ENCODE peak calls at places on chromosomes 1 and 21, in four cellular contexts. A is cardiac muscle cell, B is SW480, D is fibroblast of the aortic adventitia. G is an unnamed sample.

GRCh38 chr1:7290971-7291970 is 479.8 kb upstream of the VAMP3 start:
- DNase-seq in A (peak), D (peak), B (no peak), G (peak)

GRCh38 chr1:158019177-158019868 is 25.9 kb downstream of the KIRREL1 start:
- DNase-seq in A (peak), D (peak), B (peak), G (peak)

GRCh38 chr21:42453301-42454220 is 42.5 kb downstream of the RSPH1 start:
- DNase-seq in A (no peak), D (no peak), B (no peak), G (no peak)

GRCh38 chr1:68339505-68339904 is 107.2 kb upstream of the WLS start:
- DNase-seq in D (peak), B (no peak), A (peak), G (no peak)

GRCh38 chr1:41400235-41400634 is 39.0 kb downstream of the FOXO6 start:
- DNase-seq in A (peak), B (no peak), D (no peak), G (no peak)

GRCh38 chr1:186793582-186793927 is 35.2 kb upstream of the PLA2G4A start:
- DNase-seq in D (no peak), A (no peak), B (no peak), G (no peak)

GRCh38 chr1:52534928-52535764 is 17.7 kb downstream of the TUT4 start:
- DNase-seq in A (no peak), D (peak), B (no peak), G (no peak)

GRCh38 chr1:208003241-208003640 is 92.3 kb upstream of the CD34 start:
- DNase-seq in A (no peak), B (no peak), D (no peak), G (no peak)